ENCODE peak calls at places on chromosomes 3 and 15, in eight cellular contexts. One of them, this sample, is unnamed. For H3K4me1, the result is how much of the 10 kb centered on the place peaks cover.

GRCh38 chr3:141382571-141382970 is 14.3 kb downstream of the ZBTB38 start:
- DNase-seq in ascending aorta: no peak
- DNase-seq in prostate gland: no peak
- DNase-seq in transverse colon: no peak
- DNase-seq in sigmoid colon: no peak
- DNase-seq in K562: no peak
- DNase-seq in right cardiac atrium: no peak
- DNase-seq in stomach: no peak
- DNase-seq in this sample: no peak

GRCh38 chr3:197038604-197039003 is 9.0 kb upstream of the MELTF start:
- DNase-seq in ascending aorta: no peak
- DNase-seq in prostate gland: no peak
- DNase-seq in transverse colon: no peak
- DNase-seq in sigmoid colon: no peak
- DNase-seq in K562: no peak
- DNase-seq in right cardiac atrium: no peak
- DNase-seq in stomach: no peak
- DNase-seq in this sample: no peak

GRCh38 chr3:86563358-86563970 is 427.5 kb downstream of the VGLL3 start:
- DNase-seq in ascending aorta: no peak
- DNase-seq in prostate gland: no peak
- DNase-seq in transverse colon: no peak
- DNase-seq in sigmoid colon: no peak
- DNase-seq in K562: peak
- DNase-seq in right cardiac atrium: no peak
- DNase-seq in stomach: no peak
- DNase-seq in this sample: no peak

GRCh38 chr3:156233875-156234274 is 113.5 kb downstream of the KCNAB1 start:
- DNase-seq in ascending aorta: no peak
- DNase-seq in prostate gland: no peak
- DNase-seq in transverse colon: no peak
- DNase-seq in sigmoid colon: no peak
- DNase-seq in K562: no peak
- DNase-seq in right cardiac atrium: no peak
- DNase-seq in stomach: no peak
- DNase-seq in this sample: no peak

GRCh38 chr3:185126201-185126600 is 26.7 kb downstream of the C3orf70 start:
- DNase-seq in ascending aorta: no peak
- DNase-seq in prostate gland: no peak
- DNase-seq in transverse colon: no peak
- DNase-seq in sigmoid colon: no peak
- DNase-seq in K562: no peak
- DNase-seq in right cardiac atrium: no peak
- DNase-seq in stomach: no peak
- DNase-seq in this sample: no peak

GRCh38 chr3:187286467-187287059 is 5.0 kb downstream of the MASP1 start:
- DNase-seq in ascending aorta: no peak
- DNase-seq in prostate gland: no peak
- DNase-seq in transverse colon: no peak
- DNase-seq in sigmoid colon: no peak
- DNase-seq in K562: no peak
- DNase-seq in right cardiac atrium: no peak
- DNase-seq in stomach: no peak
- DNase-seq in this sample: no peak

GRCh38 chr15:41354371-41354770 is 21.7 kb downstream of the NUSAP1 start:
- DNase-seq in ascending aorta: no peak
- DNase-seq in prostate gland: no peak
- DNase-seq in transverse colon: no peak
- DNase-seq in sigmoid colon: no peak
- DNase-seq in K562: no peak
- DNase-seq in right cardiac atrium: no peak
- DNase-seq in stomach: no peak
- DNase-seq in this sample: no peak

GRCh38 chr3:117103645-117104044 is 394.1 kb downstream of the TUSC7 start:
- DNase-seq in ascending aorta: no peak
- DNase-seq in prostate gland: no peak
- DNase-seq in transverse colon: no peak
- DNase-seq in sigmoid colon: no peak
- DNase-seq in K562: no peak
- DNase-seq in right cardiac atrium: no peak
- DNase-seq in stomach: no peak
- DNase-seq in this sample: no peak

GRCh38 chr15:96160269-96160668 is 170.2 kb upstream of the NR2F2 start:
- DNase-seq in ascending aorta: peak
- DNase-seq in prostate gland: peak
- DNase-seq in transverse colon: no peak
- DNase-seq in sigmoid colon: peak
- DNase-seq in K562: no peak
- DNase-seq in right cardiac atrium: peak
- DNase-seq in stomach: peak
- DNase-seq in this sample: no peak

GRCh38 chr3:41222508-41222907 is 23.2 kb downstream of the CTNNB1 start:
- DNase-seq in ascending aorta: no peak
- DNase-seq in prostate gland: no peak
- DNase-seq in transverse colon: no peak
- DNase-seq in sigmoid colon: no peak
- DNase-seq in K562: no peak
- DNase-seq in right cardiac atrium: no peak
- DNase-seq in stomach: no peak
- DNase-seq in this sample: no peak

GRCh38 chr15:45522179-45522930 is at the start of gene SLC30A4:
- DNase-seq in ascending aorta: peak
- DNase-seq in prostate gland: peak
- DNase-seq in transverse colon: peak
- DNase-seq in sigmoid colon: peak
- DNase-seq in K562: peak
- DNase-seq in right cardiac atrium: peak
- DNase-seq in stomach: peak
- DNase-seq in this sample: peak

GRCh38 chr15:69288531-69289311 is 10.0 kb upstream of the PAQR5 start:
- DNase-seq in ascending aorta: no peak
- DNase-seq in prostate gland: peak
- DNase-seq in transverse colon: no peak
- DNase-seq in sigmoid colon: no peak
- DNase-seq in K562: no peak
- DNase-seq in right cardiac atrium: no peak
- DNase-seq in stomach: no peak
- DNase-seq in this sample: no peak

GRCh38 chr15:50905055-50905454 is 3.4 kb upstream of the AP4E1 start:
- DNase-seq in ascending aorta: no peak
- DNase-seq in prostate gland: no peak
- DNase-seq in transverse colon: no peak
- DNase-seq in sigmoid colon: no peak
- DNase-seq in K562: no peak
- DNase-seq in right cardiac atrium: no peak
- DNase-seq in stomach: no peak
- DNase-seq in this sample: no peak

GRCh38 chr3:185560676-185561075 is 8.3 kb upstream of the LIPH start:
- DNase-seq in ascending aorta: no peak
- DNase-seq in prostate gland: no peak
- DNase-seq in transverse colon: no peak
- DNase-seq in sigmoid colon: no peak
- DNase-seq in K562: no peak
- DNase-seq in right cardiac atrium: no peak
- DNase-seq in stomach: no peak
- DNase-seq in this sample: no peak

GRCh38 chr15:98903377-98904018 is 104.1 kb downstream of the PGPEP1L start:
- DNase-seq in ascending aorta: peak
- DNase-seq in prostate gland: no peak
- DNase-seq in transverse colon: no peak
- DNase-seq in sigmoid colon: no peak
- DNase-seq in K562: no peak
- DNase-seq in right cardiac atrium: no peak
- DNase-seq in stomach: no peak
- DNase-seq in this sample: no peak

GRCh38 chr3:167166594-167167253 is 213.4 kb downstream of the ZBBX start:
- DNase-seq in ascending aorta: no peak
- DNase-seq in prostate gland: no peak
- DNase-seq in transverse colon: no peak
- DNase-seq in sigmoid colon: no peak
- DNase-seq in K562: no peak
- DNase-seq in right cardiac atrium: peak
- DNase-seq in stomach: no peak
- DNase-seq in this sample: no peak

GRCh38 chr3:8712045-8712870 is 21.3 kb upstream of the CAV3 start:
- DNase-seq in ascending aorta: no peak
- DNase-seq in prostate gland: no peak
- DNase-seq in transverse colon: no peak
- DNase-seq in sigmoid colon: no peak
- DNase-seq in K562: no peak
- DNase-seq in right cardiac atrium: no peak
- DNase-seq in stomach: no peak
- DNase-seq in this sample: no peak

GRCh38 chr15:29859981-29860745 is 37.9 kb upstream of the TJP1 start:
- DNase-seq in ascending aorta: no peak
- DNase-seq in prostate gland: no peak
- DNase-seq in transverse colon: no peak
- DNase-seq in sigmoid colon: no peak
- DNase-seq in K562: no peak
- DNase-seq in right cardiac atrium: no peak
- DNase-seq in stomach: no peak
- DNase-seq in this sample: no peak

GRCh38 chr15:29860872-29861271 is 38.6 kb upstream of the TJP1 start:
- DNase-seq in ascending aorta: no peak
- DNase-seq in prostate gland: no peak
- DNase-seq in transverse colon: no peak
- DNase-seq in sigmoid colon: no peak
- DNase-seq in K562: no peak
- DNase-seq in right cardiac atrium: no peak
- DNase-seq in stomach: no peak
- DNase-seq in this sample: no peak

GRCh38 chr15:29862271-29862670 is 40.0 kb upstream of the TJP1 start:
- DNase-seq in ascending aorta: no peak
- DNase-seq in prostate gland: no peak
- DNase-seq in transverse colon: no peak
- DNase-seq in sigmoid colon: no peak
- DNase-seq in K562: no peak
- DNase-seq in right cardiac atrium: no peak
- DNase-seq in stomach: no peak
- DNase-seq in this sample: no peak

GRCh38 chr15:29864501-29864900 is 42.2 kb upstream of the TJP1 start:
- DNase-seq in ascending aorta: no peak
- DNase-seq in prostate gland: no peak
- DNase-seq in transverse colon: no peak
- DNase-seq in sigmoid colon: no peak
- DNase-seq in K562: no peak
- DNase-seq in right cardiac atrium: no peak
- DNase-seq in stomach: no peak
- DNase-seq in this sample: no peak

GRCh38 chr15:29863438-29863837 is 41.2 kb upstream of the TJP1 start:
- DNase-seq in ascending aorta: no peak
- DNase-seq in prostate gland: no peak
- DNase-seq in transverse colon: no peak
- DNase-seq in sigmoid colon: no peak
- DNase-seq in K562: no peak
- DNase-seq in right cardiac atrium: no peak
- DNase-seq in stomach: no peak
- DNase-seq in this sample: no peak
- H3K27ac ChIP-seq in ascending aorta: no peak
- H3K27ac ChIP-seq in prostate gland: no peak
- H3K27ac ChIP-seq in transverse colon: no peak
- H3K27ac ChIP-seq in sigmoid colon: no peak
- H3K27ac ChIP-seq in K562: no peak
- H3K27ac ChIP-seq in right cardiac atrium: no peak
- H3K27ac ChIP-seq in stomach: no peak
- H3K27ac ChIP-seq in this sample: no peak

DNA sequence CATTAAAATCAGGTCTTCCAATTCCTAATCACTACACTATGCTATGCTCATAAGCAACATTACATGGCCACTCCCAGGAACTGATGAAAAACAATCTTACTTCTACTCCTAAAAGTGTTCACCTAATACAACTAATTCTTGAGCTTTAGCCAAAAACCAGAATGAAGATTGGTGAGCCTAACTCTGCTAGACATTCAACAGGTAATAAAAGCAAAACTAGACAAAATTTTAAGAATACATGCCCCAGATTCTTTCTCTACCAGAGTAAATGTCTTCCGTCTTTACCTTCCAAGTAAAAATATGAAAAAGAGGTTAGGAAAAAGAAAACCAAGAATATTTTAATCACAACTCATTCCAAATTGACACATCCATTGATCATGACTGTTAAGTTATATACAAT is 31.3 kb downstream of the ATP13A3 start:
- DNase-seq in ascending aorta: no peak
- DNase-seq in prostate gland: no peak
- DNase-seq in transverse colon: no peak
- DNase-seq in sigmoid colon: no peak
- DNase-seq in K562: no peak
- DNase-seq in right cardiac atrium: no peak
- DNase-seq in stomach: no peak
- DNase-seq in this sample: no peak
- H3K4me3 ChIP-seq in ascending aorta: no peak
- H3K4me3 ChIP-seq in prostate gland: no peak
- H3K4me3 ChIP-seq in transverse colon: no peak
- H3K4me3 ChIP-seq in sigmoid colon: no peak
- H3K4me3 ChIP-seq in K562: no peak
- H3K4me3 ChIP-seq in right cardiac atrium: no peak
- H3K4me3 ChIP-seq in stomach: no peak
- H3K4me3 ChIP-seq in this sample: no peak

GRCh38 chr3:52313188-52313773 is 2.8 kb upstream of the DNAH1 start:
- DNase-seq in ascending aorta: no peak
- DNase-seq in prostate gland: no peak
- DNase-seq in transverse colon: no peak
- DNase-seq in sigmoid colon: no peak
- DNase-seq in K562: no peak
- DNase-seq in right cardiac atrium: no peak
- DNase-seq in stomach: no peak
- DNase-seq in this sample: no peak
- H3K4me1 ChIP-seq in ascending aorta: under half
- H3K4me1 ChIP-seq in prostate gland: under half
- H3K4me1 ChIP-seq in transverse colon: under half
- H3K4me1 ChIP-seq in sigmoid colon: under half
- H3K4me1 ChIP-seq in K562: under half
- H3K4me1 ChIP-seq in right cardiac atrium: under half
- H3K4me1 ChIP-seq in stomach: under half
- H3K4me1 ChIP-seq in this sample: under half

GRCh38 chr3:56917740-56918568 is 116.2 kb upstream of the ARHGEF3 start:
- DNase-seq in ascending aorta: no peak
- DNase-seq in prostate gland: no peak
- DNase-seq in transverse colon: peak
- DNase-seq in sigmoid colon: no peak
- DNase-seq in K562: no peak
- DNase-seq in right cardiac atrium: no peak
- DNase-seq in stomach: no peak
- DNase-seq in this sample: no peak

GRCh38 chr3:56917337-56917697 is 115.6 kb upstream of the ARHGEF3 start:
- DNase-seq in ascending aorta: no peak
- DNase-seq in prostate gland: no peak
- DNase-seq in transverse colon: no peak
- DNase-seq in sigmoid colon: no peak
- DNase-seq in K562: no peak
- DNase-seq in right cardiac atrium: no peak
- DNase-seq in stomach: no peak
- DNase-seq in this sample: no peak

GRCh38 chr3:56914646-56915045 is 112.9 kb upstream of the ARHGEF3 start:
- DNase-seq in ascending aorta: no peak
- DNase-seq in prostate gland: no peak
- DNase-seq in transverse colon: no peak
- DNase-seq in sigmoid colon: no peak
- DNase-seq in K562: no peak
- DNase-seq in right cardiac atrium: no peak
- DNase-seq in stomach: no peak
- DNase-seq in this sample: no peak

GRCh38 chr3:56915969-56916586 is 114.3 kb upstream of the ARHGEF3 start:
- DNase-seq in ascending aorta: peak
- DNase-seq in prostate gland: no peak
- DNase-seq in transverse colon: peak
- DNase-seq in sigmoid colon: no peak
- DNase-seq in K562: no peak
- DNase-seq in right cardiac atrium: no peak
- DNase-seq in stomach: peak
- DNase-seq in this sample: peak

GRCh38 chr3:56916697-56917336 is 115.1 kb upstream of the ARHGEF3 start:
- DNase-seq in ascending aorta: no peak
- DNase-seq in prostate gland: no peak
- DNase-seq in transverse colon: no peak
- DNase-seq in sigmoid colon: no peak
- DNase-seq in K562: no peak
- DNase-seq in right cardiac atrium: no peak
- DNase-seq in stomach: no peak
- DNase-seq in this sample: no peak
- H3K27ac ChIP-seq in ascending aorta: no peak
- H3K27ac ChIP-seq in prostate gland: no peak
- H3K27ac ChIP-seq in transverse colon: peak
- H3K27ac ChIP-seq in sigmoid colon: no peak
- H3K27ac ChIP-seq in K562: no peak
- H3K27ac ChIP-seq in right cardiac atrium: peak
- H3K27ac ChIP-seq in stomach: peak
- H3K27ac ChIP-seq in this sample: peak

This sample was measured in naive thymus-derived CD4-positive, alpha-beta T cell.